ENCODE peak calls at places on chromosomes 3 and 15, in seven cellular contexts. H, B, L, R, S, N and Q are unnamed samples.

GRCh38 chr15:70197945-70198361 is 100.2 kb upstream of the TLE3 start:
- DNase-seq in H (no peak), B (no peak), L (no peak), R (no peak), S (no peak), N (no peak), Q (no peak)

GRCh38 chr3:52118156-52118875 is 35.9 kb downstream of the POC1A start:
- DNase-seq in H (no peak), B (no peak), L (no peak), R (no peak), S (no peak), N (no peak), Q (no peak)

GRCh38 chr15:67915374-67916050 is 75.7 kb upstream of the RNU6-1 start:
- DNase-seq in H (peak; percentile 75), B (no peak), L (no peak), R (no peak), S (no peak), N (peak; percentile 66), Q (no peak)

GRCh38 chr3:13069495-13069894 is 3.7 kb downstream of the IQSEC1 start:
- DNase-seq in H (no peak), B (no peak), L (no peak), R (peak; percentile 43), S (no peak), N (no peak), Q (no peak)

GRCh38 chr15:70643783-70644125 is 119.6 kb downstream of the UACA start:
- DNase-seq in H (no peak), B (no peak), L (peak; percentile 44), R (no peak), S (no peak), N (peak; percentile 47), Q (peak; percentile 56)

GRCh38 chr3:29718661-29719065 is 437.8 kb downstream of the RBMS3 start:
- DNase-seq in H (no peak), B (no peak), L (no peak), R (no peak), S (no peak), N (no peak), Q (no peak)

GRCh38 chr3:27342279-27342678 is 26.9 kb downstream of the NEK10 start:
- DNase-seq in H (no peak), B (no peak), L (no peak), R (no peak), S (no peak), N (no peak), Q (no peak)

GRCh38 chr15:86002444-86002843 is 77.2 kb upstream of the AGBL1 start:
- DNase-seq in H (no peak), B (no peak), L (no peak), R (no peak), S (no peak), N (no peak), Q (no peak)